ENCODE peak calls at places on chromosomes 2 and 18, in seven cellular contexts. Y is ascending aorta, K is mucosa of descending colon, B is fibroblast of lung, D is thoracic aorta, F is esophagus squamous epithelium, N is fibroblast of villous mesenchyme. X is an unnamed sample.

GRCh38 chr2:120856421-120856862 is 120.8 kb downstream of the GLI2 start:
- DNase-seq in Y (no peak), K (no peak), B (no peak), D (no peak), F (no peak), N (peak; percentile 65), X (peak; percentile 58)

GRCh38 chr2:49459314-49459993 is 305.1 kb upstream of the FSHR start:
- DNase-seq in Y (no peak), K (no peak), B (no peak), D (no peak), F (no peak), N (no peak), X (no peak)

GRCh38 chr18:34083910-34084309 is 140.8 kb downstream of the NOL4 start:
- DNase-seq in Y (no peak), K (peak; percentile 19), B (no peak), D (no peak), F (no peak), N (no peak), X (no peak)

GRCh38 chr18:63439334-63439733 is 17.1 kb upstream of the VPS4B start:
- DNase-seq in Y (peak; percentile 74), K (no peak), B (peak; percentile 81), D (no peak), F (no peak), N (peak; percentile 75), X (peak; percentile 80)

GRCh38 chr2:65018141-65018582 is 29.0 kb downstream of the SLC1A4 start:
- DNase-seq in Y (peak; percentile 72), K (no peak), B (no peak), D (no peak), F (no peak), N (no peak), X (no peak)

GRCh38 chr2:176413786-176414185 is 144.5 kb downstream of the MTX2 start:
- DNase-seq in Y (no peak), K (no peak), B (no peak), D (no peak), F (no peak), N (no peak), X (no peak)

GRCh38 chr18:48336332-48336731 is 72.9 kb downstream of the ZBTB7C start:
- DNase-seq in Y (no peak), K (no peak), B (no peak), D (no peak), F (no peak), N (peak; percentile 10), X (peak; percentile 20)

GRCh38 chr2:132392211-132392610 is 24.4 kb upstream of the GPR39 start:
- DNase-seq in Y (no peak), K (no peak), B (no peak), D (no peak), F (no peak), N (no peak), X (no peak)

GRCh38 chr2:237581751-237582746 is 8.5 kb downstream of the RAB17 start:
- DNase-seq in Y (peak; percentile 91), K (peak; percentile 21), B (peak; percentile 81), D (peak; percentile 59), F (no peak), N (peak; percentile 65), X (peak; percentile 92)

GRCh38 chr2:45776160-45776955 is 124.9 kb downstream of the PRKCE start:
- DNase-seq in Y (no peak), K (no peak), B (no peak), D (no peak), F (no peak), N (no peak), X (peak; percentile 26)

GRCh38 chr2:107588960-107589542 is 237.6 kb upstream of the RGPD4 start:
- DNase-seq in Y (no peak), K (no peak), B (no peak), D (no peak), F (no peak), N (peak; percentile 24), X (peak; percentile 45)

GRCh38 chr2:238225121-238225520 is 14.7 kb downstream of the HES6 start:
- DNase-seq in Y (no peak), K (no peak), B (no peak), D (no peak), F (no peak), N (no peak), X (no peak)

GRCh38 chr2:58155160-58155778 is 85.9 kb downstream of the FANCL start:
- DNase-seq in Y (no peak), K (no peak), B (no peak), D (no peak), F (no peak), N (no peak), X (no peak)

GRCh38 chr2:191719938-191720337 is 42.0 kb downstream of the NABP1 start:
- DNase-seq in Y (no peak), K (no peak), B (no peak), D (no peak), F (no peak), N (no peak), X (no peak)

GRCh38 chr18:75213610-75214009 is 3.0 kb downstream of the TSHZ1 start:
- DNase-seq in Y (no peak), K (no peak), B (peak; percentile 65), D (no peak), F (no peak), N (peak; percentile 59), X (peak; percentile 31)

GRCh38 chr2:167332358-167332757 is 444.1 kb downstream of the XIRP2 start:
- DNase-seq in Y (no peak), K (no peak), B (no peak), D (no peak), F (no peak), N (no peak), X (no peak)

GRCh38 chr2:8159211-8159965 is 522.5 kb upstream of the ID2 start:
- DNase-seq in Y (no peak), K (no peak), B (no peak), D (no peak), F (no peak), N (no peak), X (no peak)

GRCh38 chr2:162212366-162212765 is 30.9 kb downstream of the FAP start:
- DNase-seq in Y (no peak), K (no peak), B (peak; percentile 57), D (no peak), F (no peak), N (no peak), X (peak; percentile 31)

GRCh38 chr2:56444339-56444738 is 260.5 kb downstream of the CCDC85A start:
- DNase-seq in Y (no peak), K (peak; percentile 77), B (no peak), D (no peak), F (no peak), N (no peak), X (no peak)

GRCh38 chr2:70473101-70473722 is 80.4 kb downstream of the TGFA start:
- DNase-seq in Y (no peak), K (no peak), B (no peak), D (no peak), F (no peak), N (no peak), X (no peak)

GRCh38 chr2:145006957-145007672 is 487.2 kb upstream of the ZEB2 start:
- DNase-seq in Y (peak; percentile 87), K (no peak), B (peak; percentile 83), D (peak; percentile 39), F (no peak), N (peak; percentile 92), X (peak; percentile 92)

DNA sequence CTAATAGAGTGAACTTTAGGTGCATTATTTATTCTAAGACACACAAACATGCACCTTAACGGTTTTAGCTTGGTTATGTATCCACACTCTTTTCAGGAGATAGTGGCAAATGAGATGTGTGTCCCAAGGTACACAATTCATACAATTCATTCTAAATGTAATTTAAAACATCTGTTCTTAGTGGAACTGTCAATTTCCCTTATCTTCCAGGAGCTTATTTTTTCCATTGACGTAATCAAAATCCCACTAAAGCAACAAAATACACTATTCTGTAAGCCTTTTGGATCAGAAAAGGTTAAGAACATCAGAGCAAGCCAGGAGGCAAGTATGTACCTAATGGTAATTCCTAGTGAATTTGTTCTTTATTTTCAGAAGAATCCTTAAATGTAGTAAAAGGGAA is 19.8 kb downstream of the EIF2AK3 start:
- DNase-seq in Y (no peak), K (no peak), B (no peak), D (no peak), F (no peak), N (no peak), X (no peak)
- H3K4me3 ChIP-seq in Y (no peak overlapping the region), K (no peak overlapping the region), B (no peak overlapping the region), D (no peak overlapping the region), F (no peak overlapping the region), N (no peak overlapping the region), X (no peak overlapping the region)

GRCh38 chr2:126972272-126972626 is 73.6 kb downstream of the TEX51 start:
- DNase-seq in Y (no peak), K (no peak), B (no peak), D (no peak), F (no peak), N (no peak), X (no peak)
- TF ChIP-seq CTCF in Y (no peak), K (no peak), B (no peak), D (no peak), F (no peak), N (no peak), X (no peak)

GRCh38 chr2:109649736-109650695 is 35.9 kb downstream of the SOWAHC start:
- DNase-seq in Y (no peak), K (no peak), B (no peak), D (no peak), F (no peak), N (no peak), X (no peak)

GRCh38 chr2:109645412-109646184 is 31.4 kb downstream of the SOWAHC start:
- DNase-seq in Y (no peak), K (no peak), B (no peak), D (no peak), F (no peak), N (no peak), X (no peak)

GRCh38 chr2:109648041-109648527 is 33.9 kb downstream of the SOWAHC start:
- DNase-seq in Y (peak; percentile 74), K (no peak), B (peak; percentile 12), D (no peak), F (no peak), N (peak; percentile 33), X (no peak)

GRCh38 chr2:109646961-109647360 is 32.8 kb downstream of the SOWAHC start:
- DNase-seq in Y (no peak), K (no peak), B (no peak), D (no peak), F (no peak), N (no peak), X (no peak)

GRCh38 chr2:109647636-109648035 is 33.5 kb downstream of the SOWAHC start:
- DNase-seq in Y (peak; percentile 90), K (no peak), B (no peak), D (peak; percentile 30), F (no peak), N (peak; percentile 40), X (peak; percentile 34)
- H3K4me3 ChIP-seq in Y (peak overlapping the region; percentile 49), K (no peak overlapping the region), B (no peak overlapping the region), D (peak overlapping the region; percentile 50), F (no peak overlapping the region), N (no peak overlapping the region), X (no peak overlapping the region)

GRCh38 chr2:184530239-184530638 is 68.1 kb upstream of the ZNF804A start:
- DNase-seq in Y (no peak), K (no peak), B (no peak), D (no peak), F (no peak), N (no peak), X (no peak)

GRCh38 chr2:184524551-184525382 is 73.6 kb upstream of the ZNF804A start:
- DNase-seq in Y (no peak), K (no peak), B (no peak), D (no peak), F (no peak), N (no peak), X (no peak)

GRCh38 chr2:184523732-184524131 is 74.6 kb upstream of the ZNF804A start:
- DNase-seq in Y (no peak), K (no peak), B (no peak), D (no peak), F (no peak), N (no peak), X (no peak)

GRCh38 chr2:184528119-184528518 is 70.2 kb upstream of the ZNF804A start:
- DNase-seq in Y (no peak), K (no peak), B (no peak), D (no peak), F (no peak), N (no peak), X (no peak)

GRCh38 chr2:184527058-184527457 is 71.3 kb upstream of the ZNF804A start:
- DNase-seq in Y (no peak), K (no peak), B (no peak), D (no peak), F (no peak), N (no peak), X (no peak)
- TF ChIP-seq CTCF in Y (no peak), K (no peak), B (no peak), D (no peak), F (no peak), N (no peak), X (no peak)

X was measured in cardiac fibroblast.